ENCODE peak calls at places on chromosomes 4 and X, in seven cellular contexts. N is naive thymus-derived CD4-positive, alpha-beta T cell; S is OCI-LY7; T is pancreas; R is brain microvascular endothelial cell; H is RWPE1; I is ovary. U is an unnamed sample.

GRCh38 chrX:17377047-17377692 is 2.2 kb downstream of the NHS start:
- DNase-seq in R (no peak), I (peak), N (no peak), S (no peak), T (no peak), H (peak), U (peak)

GRCh38 chr4:147933316-147933715 is 201.4 kb downstream of the ARHGAP10 start:
- DNase-seq in R (no peak), H (no peak), T (no peak), I (no peak), S (peak), N (no peak), U (no peak)

GRCh38 chrX:46649421-46650260 is 76.1 kb downstream of the CHST7 start:
- DNase-seq in I (peak), T (no peak), R (no peak), S (peak), H (no peak), N (no peak), U (peak)

GRCh38 chr4:83830138-83830537 is 294.2 kb downstream of the GPAT3 start:
- DNase-seq in R (no peak), H (no peak), S (no peak), T (no peak), N (no peak), I (no peak), U (no peak)

GRCh38 chrX:49030283-49030682 is 12.9 kb downstream of the TFE3 start:
- DNase-seq in T (no peak), R (no peak), S (no peak), H (no peak), I (no peak), N (no peak), U (no peak)

GRCh38 chrX:120697053-120697452 is 67.2 kb upstream of the C1GALT1C1 start:
- DNase-seq in I (no peak), R (no peak), N (peak), T (no peak), S (peak), H (no peak), U (no peak)

GRCh38 chr4:76748649-76749048 is 149.3 kb downstream of the SOWAHB start:
- DNase-seq in N (no peak), I (no peak), T (peak), R (peak), S (peak), H (no peak), U (no peak)

GRCh38 chr4:182242793-182243192 is 409 bp upstream of the TENM3 start:
- DNase-seq in H (no peak), T (no peak), R (peak), N (no peak), I (no peak), S (no peak), U (no peak)

GRCh38 chr4:3527914-3528876 is 4.0 kb downstream of the LRPAP1 start:
- DNase-seq in R (no peak), I (peak), N (no peak), H (no peak), T (no peak), S (no peak), U (peak)

GRCh38 chrX:111756486-111756885 is 75.5 kb downstream of the ALG13 start:
- DNase-seq in R (no peak), T (no peak), S (no peak), N (no peak), H (no peak), I (no peak), U (no peak)

GRCh38 chrX:51955200-51955599 is 61.8 kb downstream of the MAGED1 start:
- DNase-seq in R (no peak), I (no peak), T (no peak), N (no peak), S (peak), H (peak), U (no peak)

DNA sequence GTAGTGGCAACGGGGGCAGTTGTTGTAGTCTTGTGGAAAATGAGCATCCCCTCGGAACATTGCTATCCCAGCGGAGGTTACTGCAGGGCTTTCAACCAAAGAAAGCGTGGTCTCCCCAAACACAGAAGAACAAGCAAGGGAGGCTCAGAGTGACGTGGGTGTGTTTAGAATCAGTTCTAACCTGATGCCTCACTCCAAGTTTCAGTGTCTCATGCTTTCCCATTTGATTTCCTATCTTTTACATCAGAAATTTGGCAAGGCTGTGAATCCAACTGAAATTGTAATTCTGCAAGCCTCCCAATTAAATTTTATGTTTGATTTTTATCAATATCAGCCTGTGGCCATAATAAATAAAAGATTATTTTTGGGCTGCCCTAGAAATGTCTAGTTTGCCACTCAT is 156.1 kb upstream of the LNX1 start:
- DNase-seq in N (no peak), T (no peak), S (no peak), H (no peak), I (no peak), R (no peak), U (no peak)
- H3K27ac ChIP-seq in N (no peak), T (no peak), S (peak), H (no peak), I (no peak), R (no peak), U (no peak)

GRCh38 chrX:154457491-154458115 is 478 bp upstream of the PLXNA3 start:
- DNase-seq in I (no peak), S (peak), R (no peak), T (peak), H (no peak), N (no peak), U (no peak)
- H3K27ac ChIP-seq in I (peak), S (no peak), R (peak), T (peak), H (peak), N (peak), U (no peak)

DNA sequence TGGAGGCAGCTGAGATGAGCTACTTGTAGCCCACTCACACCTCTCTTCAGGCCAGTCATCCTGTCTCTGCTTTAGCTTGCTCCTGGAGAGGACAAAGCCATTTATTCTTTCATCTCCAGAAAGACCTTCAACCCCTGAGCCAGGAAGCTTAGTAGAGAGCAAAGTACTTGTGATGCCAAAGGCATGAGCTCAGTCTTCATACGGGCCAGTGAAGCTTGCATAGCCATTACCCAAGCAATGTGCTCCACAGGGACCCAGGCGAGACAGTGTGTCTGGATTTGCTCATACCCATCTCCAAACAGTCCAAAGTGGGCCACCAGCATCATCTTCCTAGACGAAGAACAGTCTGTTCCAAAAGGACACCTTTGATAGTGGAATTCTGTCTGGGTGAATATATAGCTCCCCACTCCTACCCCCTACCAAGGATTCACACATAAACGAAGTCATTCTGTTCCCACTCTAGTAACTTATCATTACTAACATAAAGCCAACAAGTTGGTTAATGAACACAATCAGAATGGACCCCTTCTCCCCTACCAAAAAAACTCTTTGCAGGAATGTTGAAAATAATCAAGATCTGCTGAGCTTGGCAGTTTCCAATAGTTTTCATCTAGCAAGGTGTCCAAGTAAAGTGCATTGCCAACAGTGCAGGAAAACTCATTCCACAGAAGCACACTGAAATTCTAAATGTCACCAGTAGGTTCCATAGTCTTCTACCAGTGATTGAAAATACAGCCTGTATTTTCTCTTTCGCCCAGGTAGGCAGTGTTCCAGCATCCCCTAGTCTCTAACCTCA is 6.7 kb downstream of the TNMD start:
- DNase-seq in N (no peak), H (no peak), S (no peak), R (no peak), I (no peak), T (no peak), U (peak)
- H3K27ac ChIP-seq in N (no peak), H (no peak), S (no peak), R (no peak), I (no peak), T (no peak), U (no peak)

DNA sequence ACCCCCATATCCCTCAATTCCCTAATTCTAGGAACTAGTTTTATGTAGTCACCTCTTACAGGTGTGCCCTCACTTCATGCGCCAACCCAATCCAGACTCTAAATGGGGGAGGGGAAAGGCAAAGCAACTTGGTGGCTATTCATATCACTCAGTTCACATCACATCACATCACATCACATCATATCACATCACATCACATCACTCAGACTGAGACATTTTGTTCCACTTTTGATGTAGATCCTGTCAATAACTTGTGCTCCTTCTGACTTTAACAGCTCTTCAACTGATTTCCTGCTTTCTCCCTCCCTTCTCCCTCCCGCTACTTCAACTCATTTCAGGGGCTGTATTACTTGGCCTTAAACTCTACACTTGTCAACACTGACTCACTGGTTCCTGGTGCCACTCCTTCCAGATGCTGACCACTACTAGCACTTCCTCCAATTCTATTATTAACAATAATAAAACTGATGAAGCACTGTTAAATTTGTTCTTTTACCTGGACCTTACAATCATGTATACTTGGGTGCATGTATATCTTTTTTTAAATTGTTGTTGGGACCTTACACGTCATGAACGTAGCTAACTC is 29.1 kb upstream of the PLS3 start:
- DNase-seq in R (peak), N (no peak), H (peak), S (no peak), T (no peak), I (no peak), U (no peak)
- H3K27ac ChIP-seq in R (no peak), N (no peak), H (no peak), S (no peak), T (no peak), I (no peak), U (no peak)

DNA sequence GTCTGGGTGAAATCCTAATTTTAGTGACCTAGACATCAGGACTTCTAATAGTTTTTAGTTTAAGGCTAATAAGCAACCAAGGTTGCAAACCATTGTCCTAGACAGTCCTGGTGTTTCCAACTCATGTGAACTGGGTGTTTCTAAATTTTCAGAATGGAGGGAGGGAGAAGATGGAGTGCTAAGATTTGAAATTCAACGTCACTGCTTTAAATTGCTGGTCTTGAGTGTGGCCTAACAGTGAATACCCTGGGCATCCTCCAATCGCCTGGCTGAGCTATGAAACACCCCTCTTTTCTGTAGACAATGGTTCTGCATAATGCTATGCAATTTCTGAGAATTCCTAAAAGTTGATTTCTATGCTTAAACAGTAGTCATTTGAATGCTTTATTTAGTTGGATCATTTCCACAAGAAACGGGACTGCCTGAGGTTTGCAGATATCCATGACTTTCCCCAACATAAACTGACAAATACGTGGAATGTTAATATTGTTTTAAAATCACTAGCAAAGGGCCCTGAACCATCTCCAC is 1.2 kb downstream of the FBXL5 start:
- DNase-seq in I (peak), H (peak), S (peak), N (no peak), T (no peak), R (peak), U (no peak)
- H3K27ac ChIP-seq in I (peak), H (peak), S (peak), N (peak), T (peak), R (peak), U (peak)

GRCh38 chr4:71830497-71831178 is 46.8 kb upstream of the GC start:
- DNase-seq in I (no peak), T (no peak), N (no peak), S (no peak), H (no peak), R (no peak), U (no peak)
- H3K27ac ChIP-seq in I (no peak), T (no peak), N (no peak), S (no peak), H (no peak), R (no peak), U (no peak)

DNA sequence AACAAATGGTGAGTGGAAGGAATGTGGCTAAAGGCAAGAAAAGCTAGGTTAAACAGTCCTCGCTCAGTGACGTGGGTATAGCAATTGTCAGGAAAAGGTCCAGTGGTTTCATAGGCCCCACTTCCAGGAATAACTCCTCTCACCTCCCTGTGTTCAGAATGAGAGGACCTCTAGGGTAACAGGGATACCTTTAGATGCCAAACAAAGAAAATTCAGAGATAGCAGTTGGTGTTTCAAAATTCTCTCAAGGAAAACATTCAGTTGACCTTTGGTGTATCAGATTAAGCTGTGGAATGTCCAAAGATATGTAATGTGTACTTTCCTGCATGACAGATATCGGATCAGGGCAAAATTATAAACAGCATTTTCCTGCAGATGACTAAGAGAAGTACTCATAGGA is 155.9 kb downstream of the ARHGAP6 start:
- DNase-seq in I (no peak), N (no peak), H (no peak), S (no peak), R (peak), T (no peak), U (no peak)
- H3K27ac ChIP-seq in I (peak), N (no peak), H (no peak), S (no peak), R (peak), T (no peak), U (no peak)

GRCh38 chr4:153243464-153243863 is 39.2 kb downstream of the TRIM2 start:
- DNase-seq in T (no peak), I (no peak), H (no peak), R (no peak), S (no peak), N (no peak), U (no peak)

GRCh38 chr4:153245775-153246174 is 41.5 kb downstream of the TRIM2 start:
- DNase-seq in S (no peak), H (no peak), R (no peak), N (no peak), T (no peak), I (no peak), U (no peak)

GRCh38 chr4:153246446-153247115 is 42.3 kb downstream of the TRIM2 start:
- DNase-seq in T (no peak), N (no peak), S (no peak), I (no peak), H (no peak), R (no peak), U (no peak)

GRCh38 chr4:153242848-153243324 is 38.6 kb downstream of the TRIM2 start:
- DNase-seq in N (no peak), R (no peak), H (no peak), S (no peak), I (no peak), T (no peak), U (no peak)

GRCh38 chr4:153244969-153245368 is 40.7 kb downstream of the TRIM2 start:
- DNase-seq in H (no peak), S (no peak), N (no peak), I (no peak), T (no peak), R (no peak), U (no peak)
- H3K27ac ChIP-seq in H (no peak), S (no peak), N (no peak), I (no peak), T (no peak), R (no peak), U (no peak)

U was measured in sigmoid colon.